ENCODE peak calls at places on chromosomes 16 and 17, in six cellular contexts. N is HepG2, X is A549, R is K562, Z is endothelial cell of umbilical vein, O is GM12878. V is an unnamed sample.

GRCh38 chr16:49921791-49922456 is 66.0 kb upstream of the ZNF423 start:
- DNase-seq in X (peak), O (no peak), N (peak), R (peak), Z (peak), V (peak)

GRCh38 chr17:72749119-72749572 is 343.3 kb downstream of the SLC39A11 start:
- DNase-seq in Z (no peak), N (peak), X (no peak), O (no peak), R (no peak), V (no peak)

GRCh38 chr16:76246587-76246986 is 30.6 kb upstream of the CNTNAP4 start:
- DNase-seq in X (no peak), Z (no peak), R (no peak), N (no peak), O (no peak), V (no peak)

GRCh38 chr16:22663389-22664064 is 150.4 kb upstream of the HS3ST2 start:
- DNase-seq in O (no peak), R (no peak), N (no peak), Z (no peak), X (no peak), V (no peak)

GRCh38 chr17:57944796-57945362 is 10.3 kb downstream of the CUEDC1 start:
- DNase-seq in R (no peak), N (no peak), O (no peak), X (no peak), Z (no peak), V (no peak)

GRCh38 chr17:67156269-67157199 is 88.5 kb downstream of the HELZ start:
- DNase-seq in X (no peak), Z (no peak), N (no peak), O (no peak), R (peak), V (peak)

GRCh38 chr17:78128616-78129384 is at the start of gene TMC6:
- DNase-seq in N (peak), X (peak), O (no peak), R (peak), Z (peak), V (peak)

GRCh38 chr17:20095366-20096080 is 86.4 kb downstream of the SPECC1 start:
- DNase-seq in N (peak), R (peak), X (peak), O (no peak), Z (peak), V (peak)

GRCh38 chr17:32909787-32910369 is 18.1 kb upstream of the TMEM98 start:
- DNase-seq in R (peak), Z (peak), N (peak), X (peak), O (peak), V (peak)

GRCh38 chr17:18179804-18180203 is 3.8 kb upstream of the ALKBH5 start:
- DNase-seq in X (no peak), N (no peak), O (no peak), R (no peak), Z (no peak), V (no peak)

GRCh38 chr17:79215631-79216030 is 141.0 kb downstream of the ENGASE start:
- DNase-seq in X (no peak), N (no peak), O (no peak), R (no peak), Z (no peak), V (no peak)

GRCh38 chr17:43723697-43724359 is 34.8 kb downstream of the SOST start:
- DNase-seq in N (peak), Z (no peak), X (peak), O (no peak), R (no peak), V (peak)

GRCh38 chr16:15946257-15947044 is 3.0 kb upstream of the ABCC1 start:
- DNase-seq in Z (peak), X (peak), R (no peak), N (peak), O (no peak), V (no peak)

GRCh38 chr16:11254913-11255736 is 879 bp downstream of the SOCS1 start:
- DNase-seq in O (no peak), Z (peak), X (peak), N (no peak), R (peak), V (peak)

GRCh38 chr17:80374039-80374731 is 40.8 kb upstream of the ENDOV start:
- DNase-seq in Z (no peak), N (no peak), R (no peak), O (no peak), X (no peak), V (no peak)

GRCh38 chr16:81873843-81874752 is 95.0 kb downstream of the PLCG2 start:
- DNase-seq in Z (peak), R (peak), N (peak), X (peak), O (no peak), V (peak)

GRCh38 chr16:75323198-75323597 is 71.8 kb upstream of the BCAR1 start:
- DNase-seq in O (no peak), N (no peak), R (no peak), Z (no peak), X (no peak), V (no peak)

GRCh38 chr17:59827721-59828477 is 64.8 kb downstream of the TUBD1 start:
- DNase-seq in N (no peak), X (peak), R (no peak), Z (peak), O (no peak), V (peak)

GRCh38 chr17:74848656-74849399 is 10.9 kb downstream of the GRIN2C start:
- DNase-seq in R (no peak), N (no peak), X (no peak), Z (no peak), O (no peak), V (no peak)

GRCh38 chr16:4496305-4496704 is 20.1 kb downstream of the HMOX2 start:
- DNase-seq in X (peak), N (no peak), R (no peak), Z (no peak), O (no peak), V (no peak)

GRCh38 chr16:77406680-77407079 is 28.2 kb downstream of the ADAMTS18 start:
- DNase-seq in R (peak), O (no peak), N (peak), X (peak), Z (peak), V (peak)

GRCh38 chr16:57266531-57267268 is 17.8 kb downstream of the PLLP start:
- DNase-seq in R (peak), X (no peak), N (no peak), O (no peak), Z (peak), V (peak)

GRCh38 chr17:39929657-39930407 is 2.3 kb downstream of the LRRC3C start:
- DNase-seq in X (peak), O (no peak), R (no peak), N (peak), Z (no peak), V (no peak)

GRCh38 chr16:11799509-11800384 is 2.7 kb upstream of the ZC3H7A start:
- DNase-seq in X (no peak), N (no peak), O (no peak), Z (no peak), R (peak), V (peak)

GRCh38 chr16:54116126-54116525 is 170.5 kb downstream of the IRX3 start:
- DNase-seq in R (no peak), X (no peak), N (no peak), Z (no peak), O (no peak), V (no peak)

DNA sequence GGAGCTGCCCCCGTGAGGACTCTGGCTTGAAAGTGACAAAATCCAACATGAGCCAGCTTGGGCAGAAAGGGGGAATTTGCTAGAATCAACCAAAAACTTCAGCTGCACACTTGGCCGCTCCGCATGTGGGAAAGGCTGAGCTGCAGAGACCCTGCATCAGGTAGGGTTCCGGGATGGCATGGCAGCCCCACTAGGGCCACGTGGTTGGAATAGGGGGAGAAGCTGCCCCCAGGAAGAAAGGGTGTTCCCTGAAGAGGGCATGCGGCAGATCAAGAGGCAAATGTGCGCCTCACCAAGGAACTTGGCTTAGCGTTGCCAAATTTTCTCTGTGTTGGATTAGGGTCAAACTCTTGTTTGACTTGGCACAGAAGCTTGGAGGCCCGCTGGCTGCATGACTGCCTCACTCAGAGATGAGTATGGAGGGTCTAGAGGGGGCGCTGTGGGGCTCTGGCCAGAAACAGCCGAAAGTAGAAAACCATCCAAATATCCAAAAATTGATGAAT is 29.2 kb upstream of the WFIKKN2 start:
- DNase-seq in Z (no peak), R (peak), O (no peak), N (peak), X (peak), V (no peak)
- TF ChIP-seq CTCF in Z (no peak), R (peak), O (no peak), N (peak), X (no peak), V (peak)

GRCh38 chr16:86363836-86364618 is 146.3 kb upstream of the FOXF1 start:
- DNase-seq in Z (no peak), R (no peak), O (no peak), N (no peak), X (no peak), V (no peak)
- TF ChIP-seq MYC in Z (no peak), R (no peak), O (no peak), N (no peak), X (no peak), V (no peak)

GRCh38 chr16:66937725-66938337 is 2.5 kb downstream of the CES2 start:
- DNase-seq in N (no peak), R (no peak), Z (no peak), X (no peak), O (no peak), V (no peak)

GRCh38 chr16:66934138-66934838 is at the start of gene CIAO2B:
- DNase-seq in Z (peak), X (peak), R (peak), N (peak), O (peak), V (peak)

GRCh38 chr16:66936889-66937554 is 1.7 kb downstream of the CES2 start:
- DNase-seq in O (no peak), N (no peak), Z (no peak), X (no peak), R (no peak), V (no peak)

GRCh38 chr16:66935319-66936011 is at the start of gene CES2:
- DNase-seq in R (peak), Z (peak), O (no peak), X (no peak), N (peak), V (no peak)

DNA sequence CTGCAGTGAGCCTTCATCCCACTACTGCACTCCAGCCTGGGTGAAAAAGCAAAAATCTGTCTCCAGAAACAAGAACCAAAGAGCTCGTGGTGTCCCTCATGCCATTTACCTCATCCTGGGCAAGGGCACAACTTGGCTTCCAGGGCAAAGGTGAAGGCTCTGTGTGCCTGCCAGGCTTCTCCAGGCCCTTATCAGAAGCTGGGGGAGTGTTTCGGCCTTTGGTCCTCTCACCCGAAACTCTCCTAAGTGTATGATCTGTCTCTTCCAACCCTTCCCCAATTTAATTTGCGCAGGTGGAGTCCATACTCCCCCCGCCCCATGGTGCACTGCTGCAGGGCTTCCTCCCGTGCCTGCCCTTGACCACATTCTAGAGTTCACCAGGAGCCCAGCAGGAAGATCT is 1.1 kb downstream of the CES2 start:
- DNase-seq in O (no peak), Z (no peak), X (no peak), N (no peak), R (no peak), V (no peak)
- TF ChIP-seq POLR2A in O (no peak), Z (no peak), X (no peak), N (no peak), R (no peak), V (no peak)

GRCh38 chr16:35195173-35195863 is 1735.9 kb downstream of the TP53TG3F start:
- DNase-seq in N (no peak), R (peak), O (no peak), Z (no peak), X (no peak), V (peak)
- TF ChIP-seq CTCF in N (no peak), R (no peak), O (no peak), Z (no peak), X (no peak), V (peak)

GRCh38 chr17:29617125-29617480 is 5.6 kb downstream of the CORO6 start:
- DNase-seq in R (peak), Z (peak), O (no peak), N (peak), X (peak), V (peak)

GRCh38 chr17:29617481-29618271 is 5.0 kb downstream of the CORO6 start:
- DNase-seq in N (peak), Z (peak), O (peak), R (peak), X (peak), V (peak)

GRCh38 chr17:29620271-29620670 is 2.4 kb downstream of the CORO6 start:
- DNase-seq in X (peak), R (peak), O (no peak), N (no peak), Z (no peak), V (no peak)

GRCh38 chr17:29619251-29619650 is 3.5 kb downstream of the CORO6 start:
- DNase-seq in R (no peak), X (peak), Z (peak), N (no peak), O (no peak), V (peak)

DNA sequence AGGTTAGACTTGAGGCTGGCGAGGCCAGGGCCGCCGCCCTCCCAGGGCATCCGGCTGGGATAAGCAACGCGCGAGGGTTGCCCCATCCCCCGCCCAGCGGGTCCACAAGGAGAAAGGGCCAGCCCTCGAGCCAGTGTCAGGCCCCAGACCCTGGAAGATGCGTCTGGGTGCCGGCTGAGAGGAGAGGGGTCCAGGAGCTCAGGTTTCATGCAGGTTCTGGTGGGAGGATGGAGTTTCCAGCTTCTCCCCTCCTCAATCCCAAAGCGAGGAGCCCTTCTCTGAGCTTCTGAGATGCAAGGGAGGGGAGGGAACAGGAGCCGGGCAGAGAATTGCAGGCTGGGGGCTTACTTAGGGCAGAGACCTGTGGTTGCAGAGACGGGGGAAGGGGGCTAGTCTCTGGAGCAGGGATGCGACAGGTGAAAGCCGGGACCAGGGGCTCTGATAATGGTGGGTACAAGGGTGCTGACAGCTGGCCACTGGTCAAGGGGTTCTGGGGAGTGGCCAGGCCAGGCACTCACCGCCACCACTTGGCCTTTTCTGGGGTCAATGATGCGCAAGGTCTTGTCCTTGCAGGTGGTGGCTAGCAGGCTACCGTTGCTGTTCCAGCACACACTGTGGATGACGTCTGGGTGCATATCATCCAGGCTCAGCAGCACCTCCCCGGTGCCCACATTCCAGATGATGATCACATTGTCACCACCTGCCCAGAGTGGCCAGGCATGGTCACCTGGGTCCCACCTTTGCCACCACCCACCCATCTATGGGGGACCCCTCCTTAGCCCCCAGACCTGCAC is 4.2 kb downstream of the CORO6 start:
- DNase-seq in O (no peak), Z (no peak), R (no peak), X (no peak), N (no peak), V (no peak)
- TF ChIP-seq MYC in O (no peak), Z (no peak), R (no peak), X (no peak), N (no peak), V (no peak)

DNA sequence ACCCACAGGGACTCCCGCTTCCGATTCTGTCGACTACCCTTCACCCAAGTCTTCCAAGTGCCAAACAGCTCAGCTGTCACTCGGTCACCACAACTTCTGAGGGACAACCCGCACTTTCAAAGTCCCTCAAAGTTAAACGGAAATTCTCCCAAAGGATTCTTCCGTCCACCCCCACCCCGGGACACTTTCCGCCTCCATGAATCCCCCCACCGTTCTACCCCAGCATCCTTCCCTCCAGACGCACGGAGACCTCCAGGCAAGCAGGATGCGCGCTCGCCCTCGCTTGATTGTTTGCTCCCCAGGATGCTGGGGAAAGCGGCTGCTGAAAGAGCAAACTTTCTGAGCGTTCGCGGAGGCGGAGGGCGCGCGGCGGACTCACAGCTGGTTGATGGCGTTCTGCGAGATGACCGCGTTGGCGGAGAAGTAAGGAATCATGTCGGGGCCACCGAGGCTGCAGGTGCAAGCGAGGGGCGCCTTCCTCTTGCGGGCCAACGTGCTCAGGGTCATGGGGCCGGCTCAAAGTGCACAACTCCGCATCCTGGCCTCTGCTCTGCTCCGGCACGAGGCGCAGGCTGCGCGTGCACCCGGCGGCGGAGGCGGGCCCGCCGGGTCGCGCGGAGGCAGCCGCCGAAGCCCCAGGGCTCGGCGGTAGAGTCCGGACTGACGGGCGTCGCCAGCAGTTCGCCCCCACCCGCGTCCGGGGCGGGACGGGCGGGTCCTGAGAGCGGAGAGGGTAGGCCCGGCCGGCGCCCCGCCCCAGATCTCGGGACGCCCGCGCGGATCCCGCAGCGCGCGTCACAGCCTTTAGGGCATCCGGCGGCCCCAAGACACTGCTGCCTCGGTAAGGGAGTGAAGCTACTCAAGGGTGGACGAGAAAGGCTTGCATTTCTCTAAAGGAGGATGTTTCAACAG is 138.3 kb upstream of the CORO6 start:
- DNase-seq in O (peak), X (peak), N (peak), Z (peak), R (no peak), V (peak)
- TF ChIP-seq POLR2A in O (peak), X (peak), N (no peak), Z (peak), R (no peak), V (peak)

V was measured in NB4.